ENCODE peak calls at places on chromosomes 16 and 17, in five cellular contexts. Y is CD8-positive, alpha-beta memory T cell; I is stimulated activated CD4-positive, alpha-beta T cell treated with anti-CD3 and anti-CD28 coated beads, Interleukin-4, amount 100 ng/mL, for 4 hours; J is T47D; C is foreskin fibroblast. V is an unnamed sample.

GRCh38 chr16:56513972-56514371 is 5.9 kb downstream of the BBS2 start:
- DNase-seq in Y (peak; percentile 23), I (peak; percentile 7), J (peak; percentile 16), C (peak; percentile 57), V (no peak)

GRCh38 chr16:85781685-85782370 is 17.5 kb downstream of the EMC8 start:
- DNase-seq in Y (no peak), I (no peak), J (peak; percentile 89), C (peak; percentile 68), V (no peak)

GRCh38 chr17:60602385-60602742 is 2.4 kb downstream of the PPM1D start:
- DNase-seq in Y (no peak), I (no peak), J (no peak), C (no peak), V (no peak)

GRCh38 chr17:12637015-12637414 is 28.7 kb upstream of the MYOCD start:
- DNase-seq in Y (no peak), I (no peak), J (no peak), C (peak; percentile 79), V (no peak)

GRCh38 chr16:81275064-81275532 is 36.6 kb downstream of the BCO1 start:
- DNase-seq in Y (no peak), I (no peak), J (no peak), C (no peak), V (no peak)

GRCh38 chr17:75430159-75430748 is 24.8 kb upstream of the GRB2 start:
- DNase-seq in Y (no peak), I (no peak), J (no peak), C (no peak), V (no peak)

GRCh38 chr16:59993101-59993500 is 1259.0 kb upstream of the GOT2 start:
- DNase-seq in Y (no peak), I (no peak), J (no peak), C (no peak), V (no peak)

GRCh38 chr16:68290455-68290854 is 20.3 kb downstream of the SLC7A6OS start:
- DNase-seq in Y (no peak), I (no peak), J (no peak), C (no peak), V (no peak)

GRCh38 chr16:1940273-1941161 is 2.5 kb downstream of the MSRB1 start:
- DNase-seq in Y (no peak), I (no peak), J (no peak), C (no peak), V (no peak)

GRCh38 chr17:3810019-3810418 is 9.0 kb upstream of the ITGAE start:
- DNase-seq in Y (no peak), I (no peak), J (no peak), C (no peak), V (no peak)

GRCh38 chr17:6831662-6832263 is at the start of gene TEKT1:
- DNase-seq in Y (peak; percentile 66), I (peak; percentile 46), J (peak; percentile 5), C (peak; percentile 38), V (no peak)